ENCODE peak calls at places on chromosomes 13 and 19, in eight cellular contexts. Y, A, L, O, S, G, C and J are unnamed samples.

GRCh38 chr19:2477141-2477710 is 1.3 kb downstream of the GADD45B start:
- DNase-seq in Y (peak), C (peak), L (no peak), S (peak), O (peak), A (no peak), G (no peak), J (peak)

GRCh38 chr19:50522881-50523280 is 9.2 kb upstream of the ASPDH start:
- DNase-seq in O (no peak), C (no peak), L (no peak), G (no peak), S (no peak), A (no peak), Y (no peak), J (no peak)

GRCh38 chr19:39974377-39975155 is 3.6 kb downstream of the PSMC4 start:
- DNase-seq in Y (peak), A (no peak), L (no peak), G (no peak), O (no peak), S (no peak), C (peak), J (no peak)

GRCh38 chr19:11519138-11519537 is 9.8 kb downstream of the ECSIT start:
- DNase-seq in A (no peak), L (no peak), O (no peak), Y (no peak), S (no peak), C (no peak), G (no peak), J (no peak)

GRCh38 chr19:34067861-34068271 is 104.4 kb upstream of the LSM14A start:
- DNase-seq in A (no peak), S (no peak), Y (no peak), O (no peak), G (peak), C (peak), L (peak), J (no peak)

GRCh38 chr13:113971471-113972231 is 2.2 kb downstream of the C13orf46 start:
- DNase-seq in Y (no peak), A (no peak), L (no peak), O (no peak), S (no peak), C (no peak), G (no peak), J (no peak)

GRCh38 chr19:45800009-45800553 is 7.4 kb upstream of the DMWD start:
- DNase-seq in O (peak), C (peak), G (no peak), A (no peak), L (peak), Y (no peak), S (no peak), J (peak)

GRCh38 chr19:14318873-14319272 is 62.4 kb upstream of the ADGRE5 start:
- DNase-seq in A (no peak), G (no peak), Y (no peak), S (no peak), C (no peak), O (no peak), L (no peak), J (no peak)

GRCh38 chr13:98761126-98761978 is 8.9 kb upstream of the SLC15A1 start:
- DNase-seq in O (peak), A (no peak), C (peak), G (no peak), Y (peak), S (no peak), L (peak), J (peak)

GRCh38 chr13:50200988-50201387 is 185.7 kb downstream of the KCNRG start:
- DNase-seq in G (no peak), S (no peak), L (no peak), A (no peak), Y (no peak), O (peak), C (no peak), J (no peak)

GRCh38 chr19:14371321-14371821 is 9.9 kb upstream of the ADGRE5 start:
- DNase-seq in S (no peak), O (no peak), Y (no peak), G (no peak), C (no peak), L (no peak), A (no peak), J (no peak)

GRCh38 chr13:48411281-48412099 is 1.4 kb downstream of the LPAR6 start:
- DNase-seq in S (no peak), O (peak), Y (no peak), G (no peak), L (no peak), C (peak), A (no peak), J (peak)

GRCh38 chr13:40777166-40777956 is 6.4 kb upstream of the MRPS31 start:
- DNase-seq in O (peak), C (peak), S (peak), A (no peak), Y (no peak), G (peak), L (peak), J (peak)

GRCh38 chr13:82800391-82800790 is 1081.9 kb downstream of the SLITRK1 start:
- DNase-seq in O (no peak), C (peak), A (no peak), Y (no peak), S (no peak), L (no peak), G (no peak), J (peak)

GRCh38 chr13:27654816-27655215 is 33.1 kb downstream of the POLR1D start:
- DNase-seq in C (no peak), L (no peak), O (no peak), A (no peak), G (no peak), S (no peak), Y (no peak), J (no peak)

GRCh38 chr19:22976248-22976647 is 26.7 kb downstream of the ZNF728 start:
- DNase-seq in L (no peak), S (no peak), O (no peak), G (no peak), C (no peak), Y (no peak), A (no peak), J (no peak)

GRCh38 chr19:20005741-20006140 is 33.6 kb downstream of the ZNF682 start:
- DNase-seq in Y (no peak), O (no peak), S (no peak), L (no peak), G (no peak), A (no peak), C (no peak), J (no peak)

GRCh38 chr13:49304763-49305695 is 57.3 kb downstream of the CDADC1 start:
- DNase-seq in G (no peak), S (no peak), Y (no peak), A (no peak), L (no peak), O (no peak), C (no peak), J (no peak)

GRCh38 chr13:101417043-101417406 is 717 bp upstream of the NALCN start:
- DNase-seq in C (peak), L (peak), Y (no peak), S (no peak), G (peak), O (peak), A (no peak), J (peak)

GRCh38 chr19:44846455-44847143 is 502 bp downstream of the NECTIN2 start:
- DNase-seq in G (no peak), L (peak), O (peak), Y (no peak), A (no peak), S (peak), C (peak), J (peak)

GRCh38 chr19:16070366-16070990 is 5.8 kb upstream of the TPM4 start:
- DNase-seq in L (no peak), C (peak), Y (peak), S (peak), O (no peak), A (no peak), G (peak), J (no peak)

GRCh38 chr19:3606174-3606689 is 443 bp downstream of the TBXA2R start:
- DNase-seq in G (no peak), Y (peak), S (no peak), O (no peak), C (no peak), A (no peak), L (no peak), J (no peak)

GRCh38 chr13:25847635-25848616 is 203.9 kb downstream of the SHISA2 start:
- DNase-seq in A (no peak), L (no peak), G (no peak), S (no peak), O (no peak), C (no peak), Y (no peak), J (no peak)

GRCh38 chr13:68940049-68940448 is 1167.6 kb upstream of the ATXN8OS start:
- DNase-seq in S (no peak), G (no peak), O (no peak), L (no peak), C (no peak), A (no peak), Y (no peak), J (no peak)

GRCh38 chr19:41327499-41328156 is 17.7 kb downstream of the CCDC97 start:
- DNase-seq in G (no peak), C (peak), A (no peak), Y (peak), L (no peak), O (no peak), S (peak), J (peak)

GRCh38 chr13:113656015-113656588 is 1.9 kb downstream of the ATP4B start:
- DNase-seq in Y (peak), G (no peak), A (no peak), O (no peak), C (no peak), L (no peak), S (no peak), J (no peak)

GRCh38 chr13:57270493-57270892 is 103.5 kb downstream of the PRR20E start:
- DNase-seq in L (no peak), C (no peak), O (no peak), Y (no peak), A (no peak), G (no peak), S (no peak), J (no peak)

GRCh38 chr13:111337206-111337605 is 16.8 kb downstream of the TEX29 start:
- DNase-seq in L (peak), G (no peak), S (peak), A (peak), O (peak), C (peak), Y (no peak), J (peak)

GRCh38 chr13:99614465-99614885 is 113.2 kb downstream of the TM9SF2 start:
- DNase-seq in S (no peak), L (no peak), O (peak), A (no peak), C (no peak), G (peak), Y (peak), J (no peak)

GRCh38 chr13:56700324-56700723 is 440.4 kb upstream of the PRR20A start:
- DNase-seq in Y (no peak), O (no peak), S (no peak), G (no peak), L (no peak), A (no peak), C (no peak), J (no peak)

GRCh38 chr13:93249259-93249917 is 22.8 kb downstream of the GPC6 start:
- DNase-seq in C (peak), L (peak), S (no peak), A (peak), O (peak), Y (no peak), G (no peak), J (peak)

GRCh38 chr19:40298026-40298425 is 12.9 kb upstream of the AKT2 start:
- DNase-seq in C (no peak), A (no peak), G (no peak), S (no peak), L (no peak), O (no peak), Y (no peak), J (no peak)

GRCh38 chr13:74090397-74090796 is 43.8 kb downstream of the KLF12 start:
- DNase-seq in Y (no peak), O (no peak), C (no peak), S (no peak), L (no peak), G (no peak), A (no peak), J (no peak)

GRCh38 chr19:41296323-41296935 is 13.5 kb upstream of the CCDC97 start:
- DNase-seq in S (no peak), C (no peak), Y (no peak), L (no peak), G (no peak), O (no peak), A (no peak), J (no peak)

GRCh38 chr13:108508263-108508662 is 121.1 kb upstream of the MYO16 start:
- DNase-seq in S (no peak), A (no peak), Y (no peak), G (peak), O (peak), C (peak), L (peak), J (peak)

GRCh38 chr13:20654156-20654555 is 49.3 kb upstream of the IL17D start:
- DNase-seq in O (peak), S (no peak), G (no peak), A (no peak), Y (no peak), C (peak), L (peak), J (peak)

GRCh38 chr13:37929308-37929707 is 59.7 kb upstream of the TRPC4 start:
- DNase-seq in O (no peak), L (no peak), C (no peak), G (no peak), Y (no peak), A (no peak), S (no peak), J (no peak)
- H3K4me3 ChIP-seq in O (no peak), L (no peak), C (no peak), G (no peak), Y (no peak), A (no peak), S (no peak), J (no peak)

GRCh38 chr13:31174018-31174417 is 12.3 kb upstream of the HSPH1 start:
- DNase-seq in O (peak), Y (no peak), L (peak), S (no peak), A (no peak), G (no peak), C (no peak), J (peak)
- TF ChIP-seq CTCF in O (no peak), Y (no peak), L (peak), S (peak), A (no peak), G (peak), C (no peak), J (peak)

GRCh38 chr19:29810504-29810871 is 1.3 kb upstream of the CCNE1 start:
- DNase-seq in L (peak), Y (no peak), G (no peak), S (peak), O (no peak), A (no peak), C (peak), J (no peak)
- H3K4me3 ChIP-seq in L (no peak), Y (no peak), G (peak), S (no peak), O (no peak), A (no peak), C (no peak), J (no peak)

GRCh38 chr13:84263354-84264069 is 381.2 kb upstream of the SLITRK1 start:
- DNase-seq in S (no peak), L (no peak), O (no peak), A (no peak), G (no peak), C (no peak), Y (no peak), J (no peak)
- TF ChIP-seq CTCF in S (no peak), L (no peak), O (no peak), A (no peak), G (no peak), C (no peak), Y (no peak), J (no peak)

DNA sequence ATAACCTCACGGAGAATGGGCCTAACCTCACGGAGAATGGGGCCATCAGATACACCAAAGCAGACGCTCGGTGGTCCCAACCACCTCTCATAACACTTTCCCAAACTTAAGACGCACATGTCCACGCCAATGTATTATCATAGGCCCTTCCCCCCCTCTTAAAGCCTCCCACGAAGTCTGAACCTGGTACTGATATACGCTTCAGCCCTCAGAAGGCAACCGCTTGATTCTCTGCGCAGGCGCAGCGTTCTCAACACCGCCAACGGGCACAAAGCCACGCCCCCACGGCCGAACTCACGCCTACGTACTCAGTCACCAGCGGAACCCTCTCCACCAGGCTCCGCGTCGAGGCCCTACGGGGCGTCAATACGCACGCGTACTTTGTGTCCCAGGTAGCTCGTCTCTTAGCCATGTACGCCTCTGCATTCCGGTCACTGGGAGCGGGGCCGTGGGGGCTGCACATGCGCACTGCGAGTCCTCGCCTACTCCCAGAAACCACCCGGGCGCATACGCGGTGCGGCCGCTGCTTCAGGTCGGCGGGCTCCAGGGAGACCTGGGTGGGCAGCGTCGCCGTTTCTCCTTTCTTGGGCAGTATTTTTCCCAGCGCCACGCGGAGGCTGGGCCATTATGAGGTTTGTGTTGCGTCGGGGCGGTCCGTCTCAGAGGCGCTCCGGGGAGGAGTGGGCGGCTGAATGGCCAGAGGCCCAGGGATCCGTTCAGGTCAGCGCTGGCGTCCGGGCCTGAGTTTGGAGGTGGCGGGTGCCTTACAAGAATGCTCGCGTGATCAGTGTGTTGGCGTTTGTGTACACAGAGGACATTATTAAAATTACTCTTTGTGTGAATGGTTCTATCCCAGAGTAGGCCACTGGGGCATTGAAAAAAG is 25.3 kb downstream of the ZNF582 start:
- DNase-seq in C (peak), S (peak), L (peak), G (peak), Y (peak), O (peak), A (peak), J (peak)
- H3K4me3 ChIP-seq in C (peak), S (peak), L (peak), G (peak), Y (peak), O (peak), A (peak), J (peak)

GRCh38 chr13:95536629-95537241 is 15.8 kb upstream of the CLDN10 start:
- DNase-seq in Y (no peak), G (no peak), S (no peak), L (no peak), O (peak), A (peak), C (peak), J (peak)

GRCh38 chr13:95540848-95541247 is 11.7 kb upstream of the CLDN10 start:
- DNase-seq in G (no peak), L (no peak), A (no peak), C (no peak), S (peak), Y (no peak), O (no peak), J (no peak)

GRCh38 chr13:95530178-95530577 is 22.3 kb upstream of the CLDN10 start:
- DNase-seq in Y (no peak), C (peak), L (peak), O (peak), G (no peak), S (no peak), A (no peak), J (peak)

GRCh38 chr13:95533545-95534135 is 18.9 kb upstream of the CLDN10 start:
- DNase-seq in C (no peak), O (no peak), L (no peak), G (no peak), A (no peak), S (no peak), Y (peak), J (no peak)

DNA sequence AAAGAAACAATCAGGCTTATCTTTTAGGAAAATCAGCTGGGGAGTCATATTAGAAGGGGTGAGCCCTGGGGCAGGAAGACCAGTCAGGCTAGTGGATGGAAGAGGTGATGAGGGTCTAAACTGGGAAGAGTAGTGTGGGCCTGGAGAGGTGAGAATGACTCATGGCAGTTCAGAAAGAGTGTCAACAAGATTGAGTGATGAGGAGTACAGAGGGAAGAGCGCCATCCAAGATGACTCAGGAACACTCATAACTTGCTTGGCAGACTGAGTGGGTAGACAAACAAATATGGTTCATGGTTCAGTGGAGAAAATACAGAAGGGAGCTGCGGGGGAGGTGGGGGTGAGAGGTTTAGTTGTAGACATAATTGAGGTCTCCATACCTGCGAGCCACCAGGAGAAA is 17.3 kb upstream of the CLDN10 start:
- DNase-seq in S (no peak), G (peak), L (peak), O (peak), A (peak), C (peak), Y (no peak), J (peak)
- TF ChIP-seq CTCF in S (no peak), G (no peak), L (no peak), O (no peak), A (no peak), C (no peak), Y (no peak), J (no peak)

GRCh38 chr13:110277357-110277950 is 29.5 kb downstream of the COL4A1 start:
- DNase-seq in O (no peak), S (no peak), Y (no peak), A (no peak), C (no peak), L (no peak), G (no peak), J (no peak)
- H3K4me3 ChIP-seq in O (no peak), S (no peak), Y (no peak), A (no peak), C (no peak), L (no peak), G (no peak), J (no peak)

GRCh38 chr19:48290341-48290922 is 20.6 kb downstream of the ZNF114 start:
- DNase-seq in G (peak), O (peak), L (peak), A (no peak), C (peak), Y (no peak), S (no peak), J (peak)
- TF ChIP-seq CTCF in G (no peak), O (peak), L (peak), A (peak), C (peak), Y (no peak), S (no peak), J (peak)